ENCODE peak calls at places on chromosomes 16 and 17, in six cellular contexts. B is LoVo, P is NCI-H460, X is progenitor cell of endocrine pancreas, U is heart right ventricle, J is type B pancreatic cell. W is an unnamed sample.

GRCh38 chr17:2697611-2698162 is 13.9 kb downstream of the CLUH start:
- DNase-seq in B (no peak), P (no peak), X (no peak), U (no peak), J (peak), W (no peak)

GRCh38 chr17:79382313-79382712 is 228.5 kb downstream of the RBFOX3 start:
- DNase-seq in B (no peak), P (no peak), X (no peak), U (no peak), J (no peak), W (no peak)

GRCh38 chr17:27610304-27610676 is 20.7 kb upstream of the LGALS9 start:
- DNase-seq in B (no peak), P (no peak), X (no peak), U (no peak), J (no peak), W (no peak)

GRCh38 chr17:17700251-17700969 is 19.2 kb downstream of the RAI1 start:
- DNase-seq in B (no peak), P (no peak), X (no peak), U (peak), J (no peak), W (no peak)

GRCh38 chr17:18043491-18043890 is 4.3 kb downstream of the GID4 start:
- DNase-seq in B (no peak), P (no peak), X (no peak), U (no peak), J (no peak), W (no peak)

GRCh38 chr17:43979671-43980070 is 24.8 kb upstream of the NAGS start:
- DNase-seq in B (no peak), P (no peak), X (no peak), U (no peak), J (no peak), W (no peak)

GRCh38 chr16:67547423-67548264 is 14.7 kb upstream of the CTCF start:
- DNase-seq in B (no peak), P (no peak), X (no peak), U (no peak), J (no peak), W (no peak)

GRCh38 chr16:86879268-86879667 is 300.9 kb downstream of the FOXL1 start:
- DNase-seq in B (no peak), P (no peak), X (no peak), U (no peak), J (no peak), W (no peak)

GRCh38 chr17:28957277-28957991 is 6.1 kb upstream of the PHF12 start:
- DNase-seq in B (no peak), P (no peak), X (no peak), U (no peak), J (no peak), W (no peak)

GRCh38 chr16:74736531-74737157 is 36.0 kb upstream of the MLKL start:
- DNase-seq in B (no peak), P (no peak), X (no peak), U (no peak), J (no peak), W (no peak)

GRCh38 chr17:50560931-50561750 is 626 bp downstream of the CACNA1G start:
- DNase-seq in B (no peak), P (no peak), X (no peak), U (no peak), J (no peak), W (no peak)

GRCh38 chr16:12801511-12802042 is 2.1 kb downstream of the CPPED1 start:
- DNase-seq in B (no peak), P (no peak), X (no peak), U (no peak), J (no peak), W (peak)

GRCh38 chr16:89922477-89922883 is 662 bp upstream of the TUBB3 start:
- DNase-seq in B (peak), P (peak), X (peak), U (peak), J (no peak), W (peak)

GRCh38 chr16:477287-477686 is 50.2 kb upstream of the CAPN15 start:
- DNase-seq in B (no peak), P (no peak), X (no peak), U (peak), J (no peak), W (no peak)

GRCh38 chr17:74237321-74237720 is 23.9 kb downstream of the TTYH2 start:
- DNase-seq in B (no peak), P (no peak), X (no peak), U (no peak), J (no peak), W (no peak)

GRCh38 chr16:4615389-4616046 is 830 bp upstream of the UBALD1 start:
- DNase-seq in B (no peak), P (no peak), X (no peak), U (peak), J (no peak), W (no peak)

GRCh38 chr16:1989209-1989825 is 453 bp upstream of the SYNGR3 start:
- DNase-seq in B (no peak), P (no peak), X (no peak), U (peak), J (no peak), W (no peak)

GRCh38 chr16:72938426-72939164 is 109.3 kb downstream of the ZFHX3 start:
- DNase-seq in B (no peak), P (no peak), X (no peak), U (peak), J (no peak), W (peak)

GRCh38 chr17:17682293-17682736 is 1.1 kb downstream of the RAI1 start:
- DNase-seq in B (peak), P (no peak), X (no peak), U (peak), J (no peak), W (no peak)

W was measured in brain microvascular endothelial cell.